ENCODE peak calls at places on chromosomes 5 and 9, in six cellular contexts. N, F, B, H, J and Y are unnamed samples.

GRCh38 chr5:96146675-96147074 is 185.0 kb upstream of the ELL2 start:
- DNase-seq in F (peak; percentile 90), B (no peak), J (no peak), H (no peak), N (no peak), Y (no peak)

GRCh38 chr9:104907278-104907951 is 20.5 kb downstream of the ABCA1 start:
- DNase-seq in N (no peak), B (no peak), J (peak; percentile 73), H (no peak), F (peak; percentile 88), Y (no peak)

GRCh38 chr5:78597858-78598415 is 50.6 kb downstream of the LHFPL2 start:
- DNase-seq in H (no peak), B (no peak), F (peak; percentile 66), N (no peak), J (no peak), Y (no peak)

GRCh38 chr5:16540421-16540820 is 74.8 kb upstream of the ZNF622 start:
- DNase-seq in B (no peak), N (no peak), F (peak; percentile 87), H (no peak), J (no peak), Y (no peak)

GRCh38 chr5:122906768-122907167 is 61.4 kb downstream of the SNX24 start:
- DNase-seq in F (peak; percentile 54), H (no peak), N (no peak), B (no peak), J (no peak), Y (no peak)

GRCh38 chr5:32217886-32218396 is 43.8 kb upstream of the GOLPH3 start:
- DNase-seq in J (peak; percentile 84), H (no peak), B (no peak), N (no peak), F (no peak), Y (no peak)

GRCh38 chr9:6984941-6985578 is 227.3 kb downstream of the KDM4C start:
- DNase-seq in B (no peak), J (no peak), N (no peak), F (no peak), H (no peak), Y (no peak)

GRCh38 chr9:4572184-4572826 is 82.0 kb downstream of the SLC1A1 start:
- DNase-seq in N (no peak), F (no peak), B (no peak), J (no peak), H (no peak), Y (no peak)

GRCh38 chr5:101045689-101046088 is 142.6 kb upstream of the ST8SIA4 start:
- DNase-seq in B (no peak), H (no peak), F (peak; percentile 17), J (no peak), N (no peak), Y (no peak)

GRCh38 chr9:8733096-8733954 is 933.7 kb upstream of the DMAC1 start:
- DNase-seq in F (no peak), N (no peak), H (no peak), B (no peak), J (no peak), Y (no peak)

GRCh38 chr9:77291714-77292113 is 114.4 kb downstream of the VPS13A start:
- DNase-seq in F (peak; percentile 49), B (no peak), J (no peak), H (no peak), N (peak; percentile 29), Y (no peak)

GRCh38 chr5:13359326-13359725 is 585.2 kb downstream of the DNAH5 start:
- DNase-seq in N (no peak), F (peak; percentile 86), H (no peak), B (no peak), J (no peak), Y (no peak)

GRCh38 chr5:75364571-75365280 is 27.7 kb downstream of the HMGCR start:
- DNase-seq in F (no peak), H (no peak), N (no peak), B (no peak), J (no peak), Y (no peak)

GRCh38 chr5:137506296-137506695 is 7.2 kb upstream of the SPOCK1 start:
- DNase-seq in B (no peak), F (no peak), H (no peak), N (no peak), J (no peak), Y (no peak)

GRCh38 chr5:139910901-139911300 is 115.3 kb downstream of the PSD2 start:
- DNase-seq in B (no peak), N (no peak), F (no peak), J (peak; percentile 45), H (no peak), Y (peak; percentile 42)

GRCh38 chr9:115590016-115590415 is 472.1 kb upstream of the TNC start:
- DNase-seq in J (no peak), B (no peak), N (peak; percentile 12), F (peak; percentile 96), H (no peak), Y (no peak)

GRCh38 chr9:131854334-131854733 is 114.5 kb upstream of the RAPGEF1 start:
- DNase-seq in H (no peak), B (no peak), N (no peak), F (peak; percentile 50), J (peak; percentile 80), Y (no peak)

GRCh38 chr5:136016945-136017530 is 11.8 kb upstream of the TGFBI start:
- DNase-seq in F (peak; percentile 94), B (no peak), J (peak; percentile 69), H (no peak), N (peak; percentile 73), Y (no peak)

GRCh38 chr9:134407123-134407779 is 81.0 kb downstream of the RXRA start:
- DNase-seq in J (peak; percentile 96), N (peak; percentile 98), F (peak; percentile 99), H (peak; percentile 55), B (peak; percentile 64), Y (peak; percentile 91)

GRCh38 chr9:134408389-134408788 is 82.1 kb downstream of the RXRA start:
- DNase-seq in F (no peak), H (no peak), J (no peak), N (no peak), B (no peak), Y (no peak)

GRCh38 chr9:134404376-134405358 is 78.4 kb downstream of the RXRA start:
- DNase-seq in J (no peak), B (no peak), F (no peak), H (no peak), N (no peak), Y (no peak)

GRCh38 chr9:134405527-134405926 is 79.3 kb downstream of the RXRA start:
- DNase-seq in J (no peak), B (no peak), H (no peak), F (no peak), N (no peak), Y (no peak)

DNA sequence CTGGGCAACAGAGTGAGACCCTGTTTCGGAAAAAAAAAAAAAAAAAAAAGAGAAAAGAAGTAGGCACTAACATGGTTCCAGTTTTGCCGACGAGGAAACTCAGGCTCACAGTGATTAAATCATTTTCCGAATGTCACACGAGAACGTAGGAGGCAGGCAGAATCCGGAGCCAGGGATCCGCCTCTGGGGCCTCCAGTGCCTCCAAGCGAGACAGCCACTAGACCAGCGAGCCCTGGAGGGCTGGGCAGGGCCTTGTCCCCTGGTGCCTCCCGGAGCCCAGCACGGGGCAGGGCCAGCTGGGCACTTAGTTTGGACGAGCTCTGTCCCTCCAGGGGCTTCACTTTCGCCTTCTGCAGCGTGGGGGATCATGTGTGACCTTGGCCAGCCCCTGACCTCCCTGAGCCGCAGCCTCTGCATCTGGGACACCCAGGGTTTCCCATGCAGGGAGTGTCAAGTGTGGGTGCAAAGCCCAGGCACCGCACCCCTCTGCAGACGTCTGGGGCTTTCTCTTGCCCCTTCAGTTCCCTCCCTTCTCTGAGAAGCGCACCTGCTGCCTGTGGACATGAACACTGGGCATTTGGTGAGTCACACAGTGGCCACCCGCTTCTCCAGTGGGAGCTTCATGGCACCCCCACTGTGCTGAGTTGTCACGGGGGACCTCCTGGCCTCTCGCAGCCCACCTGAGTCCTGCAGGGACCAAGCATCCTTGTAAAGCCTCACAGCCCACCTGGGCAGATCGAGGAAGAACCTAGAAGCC is 80.3 kb downstream of the RXRA start:
- DNase-seq in H (no peak), F (peak; percentile 68), B (no peak), J (no peak), N (peak; percentile 64), Y (peak; percentile 75)
- H3K4me1 ChIP-seq in H (peaks cover 52% of the 10 kb centered on the region), F (peaks cover 38% of the 10 kb centered on the region), B (peaks cover 40% of the 10 kb centered on the region), J (peaks cover 97% of the 10 kb centered on the region), N (peaks cover 79% of the 10 kb centered on the region), Y (peaks cover 5% of the 10 kb centered on the region)

GRCh38 chr5:31197183-31197582 is 3.7 kb downstream of the CDH6 start:
- DNase-seq in J (no peak), F (peak; percentile 53), B (no peak), H (no peak), N (no peak), Y (no peak)

GRCh38 chr5:31193591-31194457 is at the start of gene CDH6:
- DNase-seq in H (no peak), B (no peak), F (peak; percentile 62), N (peak; percentile 30), J (no peak), Y (no peak)

GRCh38 chr5:31194458-31194808 is 947 bp downstream of the CDH6 start:
- DNase-seq in F (peak; percentile 47), B (no peak), H (no peak), N (no peak), J (no peak), Y (no peak)

GRCh38 chr5:31194892-31195291 is 1.4 kb downstream of the CDH6 start:
- DNase-seq in N (peak; percentile 6), J (no peak), B (no peak), H (no peak), F (peak; percentile 39), Y (no peak)

GRCh38 chr5:31196309-31196708 is 2.8 kb downstream of the CDH6 start:
- DNase-seq in H (no peak), F (peak; percentile 10), B (no peak), N (no peak), J (no peak), Y (no peak)
- H3K4me3 ChIP-seq in H (no peak overlapping the region), F (no peak overlapping the region), B (no peak overlapping the region), N (no peak overlapping the region), J (no peak overlapping the region), Y (no peak overlapping the region)

DNA sequence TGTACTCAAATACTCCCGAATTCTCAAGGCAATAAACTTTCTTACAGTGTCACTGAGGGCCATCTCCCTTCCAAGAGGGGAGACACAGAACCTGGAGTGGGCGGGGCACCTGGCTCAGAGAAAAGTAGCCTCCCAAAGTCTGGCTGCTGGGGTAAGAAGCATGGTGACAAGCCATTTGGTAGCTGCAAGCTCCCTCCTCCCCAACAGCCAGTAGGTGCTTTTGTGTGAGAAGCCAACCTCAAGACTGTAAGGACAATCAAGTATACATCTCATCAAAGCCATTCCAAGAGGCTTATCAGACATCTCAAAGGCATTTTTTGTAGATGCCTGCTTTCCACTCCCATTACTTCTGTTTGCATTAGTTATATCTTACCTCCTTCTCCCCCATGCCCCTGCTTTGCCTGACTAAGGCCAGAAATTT is 1.4 kb downstream of the DAB2 start:
- DNase-seq in H (no peak), B (no peak), F (peak; percentile 59), N (no peak), J (no peak), Y (no peak)
- H3K4me1 ChIP-seq in H (peaks cover 3% of the 10 kb centered on the region), B (peaks cover 5% of the 10 kb centered on the region), F (peaks cover 50% of the 10 kb centered on the region), N (peaks cover 53% of the 10 kb centered on the region), J (peaks cover 62% of the 10 kb centered on the region), Y (no peaks in the 10 kb centered on the region)

DNA sequence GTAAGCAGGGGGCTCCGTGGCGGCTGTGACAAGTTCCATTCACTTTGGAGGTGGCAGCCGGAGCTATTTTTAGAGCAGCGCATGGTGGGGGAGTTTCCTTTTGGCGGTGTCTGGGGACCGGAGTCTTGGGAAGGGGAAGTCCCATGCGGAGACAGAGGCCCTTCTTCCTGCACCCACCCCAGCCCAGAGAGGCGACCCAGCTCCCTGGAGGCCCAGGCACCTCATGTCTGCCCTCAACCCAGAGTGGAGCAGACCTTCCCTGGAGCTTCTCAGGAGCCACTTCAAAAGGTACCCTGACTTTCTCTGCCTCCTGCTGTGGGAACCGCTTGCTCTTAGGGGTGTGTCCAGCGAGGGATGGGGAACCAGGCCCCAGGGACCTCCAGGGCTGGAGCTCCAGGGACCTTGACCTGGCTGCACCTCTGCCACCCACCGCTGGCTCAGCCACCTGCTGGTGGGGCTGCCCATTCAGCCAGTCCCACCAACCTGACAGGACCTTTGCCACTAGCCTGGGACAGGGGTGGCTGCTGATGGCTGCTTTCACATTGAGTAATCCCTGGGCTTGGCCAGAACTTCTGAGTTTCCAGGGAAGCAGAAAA is 34.1 kb downstream of the NEK6 start:
- DNase-seq in H (no peak), B (no peak), F (no peak), N (no peak), J (no peak), Y (no peak)
- H3K4me3 ChIP-seq in H (no peak overlapping the region), B (no peak overlapping the region), F (no peak overlapping the region), N (no peak overlapping the region), J (no peak overlapping the region), Y (no peak overlapping the region)